ENCODE peak calls at places on chromosomes 1 and 21, in ten cellular contexts. S, B, Y, C, R, P, K, E, V and Z are unnamed samples.

GRCh38 chr1:76901158-76901767 is 34.0 kb downstream of the ST6GALNAC5 start:
- DNase-seq in S (peak), B (no peak), Y (no peak), C (peak), R (peak), P (peak), K (peak), E (no peak), V (peak), Z (peak)

GRCh38 chr1:240503558-240503957 is 108.4 kb downstream of the GREM2 start:
- DNase-seq in S (no peak), B (no peak), Y (no peak), C (no peak), R (no peak), P (no peak), K (no peak), E (no peak), V (no peak), Z (no peak)

GRCh38 chr1:39671793-39672550 is at the start of gene NT5C1A:
- DNase-seq in S (peak), B (peak), Y (no peak), C (no peak), R (no peak), P (no peak), K (no peak), E (no peak), V (no peak), Z (no peak)

GRCh38 chr1:86155061-86155806 is 1.3 kb downstream of the COL24A1 start:
- DNase-seq in S (no peak), B (no peak), Y (no peak), C (no peak), R (peak), P (no peak), K (no peak), E (no peak), V (no peak), Z (peak)

GRCh38 chr21:29149771-29150425 is 19.5 kb downstream of the MAP3K7CL start:
- DNase-seq in S (no peak), B (no peak), Y (no peak), C (no peak), R (peak), P (no peak), K (no peak), E (no peak), V (no peak), Z (no peak)

GRCh38 chr1:157124855-157125254 is 13.3 kb downstream of the ETV3 start:
- DNase-seq in S (no peak), B (no peak), Y (no peak), C (no peak), R (no peak), P (no peak), K (no peak), E (no peak), V (no peak), Z (no peak)

GRCh38 chr1:66696771-66697170 is 55.5 kb upstream of the DYNLT5 start:
- DNase-seq in S (no peak), B (no peak), Y (no peak), C (no peak), R (no peak), P (no peak), K (no peak), E (no peak), V (no peak), Z (no peak)

GRCh38 chr1:67031848-67032247 is 22.1 kb downstream of the SLC35D1 start:
- DNase-seq in S (no peak), B (no peak), Y (no peak), C (no peak), R (no peak), P (no peak), K (no peak), E (no peak), V (no peak), Z (no peak)

DNA sequence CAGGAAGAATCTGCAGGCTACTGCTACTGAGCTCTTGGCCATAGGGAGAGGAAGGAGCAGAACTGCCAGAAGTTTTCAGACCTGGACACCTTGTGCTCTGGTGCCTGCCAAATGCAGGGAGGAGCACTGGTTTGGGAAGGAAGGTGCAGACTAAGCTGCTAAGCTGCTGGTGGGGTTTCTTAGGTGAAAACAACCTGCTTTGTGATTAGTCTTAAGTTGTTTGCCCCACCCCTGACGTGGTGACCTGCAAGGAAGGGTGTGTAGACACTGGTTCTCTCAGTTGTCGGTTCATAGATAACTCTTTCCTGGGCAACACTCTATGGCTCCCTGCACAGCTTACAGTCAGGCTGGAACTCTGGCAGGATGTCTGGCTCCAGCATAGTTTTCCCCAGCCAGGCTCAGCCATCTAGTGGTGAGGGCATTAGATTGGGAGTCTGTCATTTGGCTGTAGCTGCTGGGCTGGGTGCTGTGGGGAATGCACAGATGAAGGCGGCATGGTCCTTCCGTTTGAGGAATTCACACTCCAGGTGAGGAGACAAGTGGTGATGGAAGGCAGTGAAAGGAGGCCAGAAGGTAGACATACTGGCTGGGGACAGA is 10.3 kb upstream of the S100A10 start:
- DNase-seq in S (no peak), B (no peak), Y (no peak), C (no peak), R (no peak), P (no peak), K (no peak), E (no peak), V (no peak), Z (no peak)
- TF ChIP-seq CTCF in S (no peak), B (no peak), Y (no peak), C (no peak), R (peak), P (peak), K (peak), E (no peak), V (no peak), Z (no peak)

GRCh38 chr1:27029517-27029916 is 16.9 kb upstream of the TENT5B start:
- DNase-seq in S (no peak), B (no peak), Y (no peak), C (no peak), R (no peak), P (no peak), K (no peak), E (no peak), V (no peak), Z (no peak)
- TF ChIP-seq CTCF in S (no peak), B (no peak), Y (no peak), C (no peak), R (no peak), P (no peak), K (no peak), E (no peak), V (no peak), Z (no peak)

GRCh38 chr1:114561333-114561732 is 20.1 kb downstream of the BCAS2 start:
- DNase-seq in S (peak), B (no peak), Y (no peak), C (no peak), R (no peak), P (no peak), K (no peak), E (no peak), V (no peak), Z (no peak)

GRCh38 chr1:114558548-114558947 is 22.9 kb downstream of the BCAS2 start:
- DNase-seq in S (peak), B (no peak), Y (no peak), C (peak), R (no peak), P (no peak), K (no peak), E (no peak), V (no peak), Z (no peak)

GRCh38 chr1:114559356-114559755 is 22.1 kb downstream of the BCAS2 start:
- DNase-seq in S (peak), B (no peak), Y (no peak), C (no peak), R (no peak), P (no peak), K (no peak), E (no peak), V (no peak), Z (no peak)

DNA sequence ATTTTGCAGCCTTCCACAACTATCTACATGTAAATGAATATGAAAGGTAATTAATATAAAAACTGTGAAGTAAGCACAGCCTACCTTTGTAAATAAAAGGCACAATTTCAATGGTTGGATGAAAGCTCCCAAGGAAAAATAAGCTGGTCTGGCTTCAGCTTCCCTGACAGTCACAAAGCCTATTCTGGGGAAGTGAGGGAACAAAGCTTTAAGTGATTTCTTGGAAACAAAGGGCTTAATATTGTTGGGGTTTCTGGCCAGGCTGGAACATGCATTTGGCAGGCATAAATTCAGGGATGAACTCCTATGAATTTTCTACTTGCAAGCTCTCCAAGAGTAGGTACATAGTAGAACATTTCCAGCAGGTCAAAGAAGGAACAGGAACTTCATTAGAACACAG is 17.3 kb downstream of the BCAS2 start:
- DNase-seq in S (no peak), B (no peak), Y (no peak), C (no peak), R (no peak), P (no peak), K (no peak), E (no peak), V (no peak), Z (no peak)
- TF ChIP-seq CTCF in S (no peak), B (no peak), Y (no peak), C (no peak), R (no peak), P (no peak), K (no peak), E (no peak), V (no peak), Z (no peak)

DNA sequence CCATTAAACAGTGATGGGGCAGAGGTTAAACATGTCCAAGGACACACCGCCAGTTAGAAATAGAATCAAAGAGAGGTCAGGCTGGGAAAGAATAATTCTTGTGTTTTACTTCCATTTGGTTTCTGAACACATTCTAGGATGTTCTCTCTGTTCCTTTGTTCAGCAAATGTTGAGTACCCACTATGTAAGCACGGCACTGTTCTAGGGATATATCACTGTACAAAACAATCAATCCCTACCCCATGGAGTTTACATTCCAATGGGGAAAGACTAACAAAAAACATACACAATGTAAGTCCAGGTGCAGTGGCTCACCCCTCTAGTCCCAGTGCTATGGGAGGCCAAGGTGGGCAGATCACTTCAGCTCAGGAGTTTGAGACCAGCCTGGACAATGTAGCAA is 6.2 kb downstream of the MYOCOS start:
- DNase-seq in S (no peak), B (no peak), Y (no peak), C (no peak), R (no peak), P (no peak), K (no peak), E (no peak), V (no peak), Z (no peak)
- TF ChIP-seq CTCF in S (no peak), B (no peak), Y (no peak), C (no peak), R (no peak), P (no peak), K (no peak), E (no peak), V (no peak), Z (no peak)

GRCh38 chr1:47742890-47743760 is 254.1 kb downstream of the TRABD2B start:
- DNase-seq in S (no peak), B (no peak), Y (no peak), C (no peak), R (no peak), P (no peak), K (no peak), E (no peak), V (no peak), Z (no peak)
- TF ChIP-seq CTCF in S (no peak), B (no peak), Y (no peak), C (no peak), R (no peak), P (no peak), K (no peak), E (no peak), V (no peak), Z (no peak)

GRCh38 chr1:21534674-21535378 is 25.6 kb downstream of the ALPL start:
- DNase-seq in S (peak), B (peak), Y (peak), C (peak), R (peak), P (peak), K (no peak), E (peak), V (no peak), Z (no peak)
- TF ChIP-seq CTCF in S (peak), B (peak), Y (peak), C (peak), R (peak), P (peak), K (peak), E (peak), V (peak), Z (peak)

GRCh38 chr1:53821380-53821779 is 16.7 kb downstream of the NDC1 start:
- DNase-seq in S (no peak), B (no peak), Y (no peak), C (no peak), R (no peak), P (no peak), K (no peak), E (no peak), V (no peak), Z (no peak)
- TF ChIP-seq CTCF in S (no peak), B (no peak), Y (no peak), C (no peak), R (no peak), P (peak), K (no peak), E (no peak), V (peak), Z (peak)